ENCODE peak calls at places on chromosomes 3 and 15, in seven cellular contexts. O, I, W, G, E, N and A are unnamed samples. For H3K9me3, the result is how much of the 10 kb centered on the place peaks cover.

GRCh38 chr3:38314112-38314766 is 32.1 kb downstream of the SLC22A14 start:
- DNase-seq in O (no peak), I (no peak), W (no peak), G (no peak), E (no peak), N (no peak), A (no peak)

GRCh38 chr3:193980326-193980725 is 155.6 kb upstream of the HES1 start:
- DNase-seq in O (no peak), I (no peak), W (no peak), G (no peak), E (peak), N (no peak), A (no peak)

GRCh38 chr3:58824285-58824684 is 157.7 kb upstream of the FAM3D start:
- DNase-seq in O (peak), I (peak), W (peak), G (peak), E (peak), N (peak), A (no peak)

GRCh38 chr15:41620536-41621199 is 39.5 kb upstream of the MGA start:
- DNase-seq in O (no peak), I (no peak), W (no peak), G (no peak), E (no peak), N (no peak), A (no peak)

GRCh38 chr3:134407247-134407640 is 33.0 kb upstream of the AMOTL2 start:
- DNase-seq in O (no peak), I (no peak), W (no peak), G (no peak), E (peak), N (no peak), A (no peak)

GRCh38 chr3:68972358-68972979 is 40.1 kb upstream of the TAFA4 start:
- DNase-seq in O (peak), I (peak), W (peak), G (peak), E (peak), N (peak), A (no peak)

GRCh38 chr3:121883507-121883906 is 10.7 kb upstream of the SLC15A2 start:
- DNase-seq in O (no peak), I (no peak), W (no peak), G (no peak), E (peak), N (peak), A (no peak)

GRCh38 chr3:116037954-116038911 is 407.1 kb downstream of the LSAMP start:
- DNase-seq in O (no peak), I (no peak), W (no peak), G (no peak), E (peak), N (no peak), A (no peak)

GRCh38 chr15:64982472-64982871 is 7.2 kb downstream of the SPG21 start:
- DNase-seq in O (no peak), I (no peak), W (no peak), G (no peak), E (no peak), N (no peak), A (no peak)

GRCh38 chr3:71031151-71031550 is 552.4 kb downstream of the FOXP1 start:
- DNase-seq in O (no peak), I (no peak), W (no peak), G (no peak), E (no peak), N (no peak), A (no peak)

GRCh38 chr3:43155464-43156121 is 49.7 kb upstream of the POMGNT2 start:
- DNase-seq in O (peak), I (peak), W (peak), G (peak), E (peak), N (peak), A (peak)

GRCh38 chr15:69499521-69500201 is 47.0 kb downstream of the RPLP1 start:
- DNase-seq in O (no peak), I (peak), W (no peak), G (peak), E (no peak), N (no peak), A (no peak)

GRCh38 chr3:51559266-51559907 is 20.9 kb downstream of the RAD54L2 start:
- DNase-seq in O (no peak), I (no peak), W (no peak), G (no peak), E (peak), N (no peak), A (no peak)

GRCh38 chr3:71702131-71703024 is 22.8 kb downstream of the EIF4E3 start:
- DNase-seq in O (no peak), I (no peak), W (no peak), G (no peak), E (no peak), N (no peak), A (no peak)

GRCh38 chr15:59689626-59690236 is 611 bp upstream of the BNIP2 start:
- DNase-seq in O (peak), I (peak), W (peak), G (peak), E (peak), N (no peak), A (peak)

GRCh38 chr15:66095871-66096710 is 157.5 kb downstream of the MEGF11 start:
- DNase-seq in O (no peak), I (no peak), W (peak), G (no peak), E (no peak), N (no peak), A (no peak)

GRCh38 chr3:65557915-65558564 is 480.7 kb downstream of the MAGI1 start:
- DNase-seq in O (no peak), I (no peak), W (no peak), G (no peak), E (no peak), N (no peak), A (no peak)

GRCh38 chr3:72160351-72160750 is 375.4 kb upstream of the PROK2 start:
- DNase-seq in O (no peak), I (no peak), W (no peak), G (no peak), E (no peak), N (no peak), A (no peak)

GRCh38 chr15:67943961-67944674 is 104.3 kb upstream of the RNU6-1 start:
- DNase-seq in O (no peak), I (peak), W (no peak), G (peak), E (peak), N (no peak), A (peak)

GRCh38 chr3:132029182-132029902 is 5.5 kb downstream of the CPNE4 start:
- DNase-seq in O (peak), I (peak), W (peak), G (peak), E (peak), N (peak), A (peak)

GRCh38 chr3:126758019-126758418 is 54.0 kb downstream of the CHCHD6 start:
- DNase-seq in O (no peak), I (no peak), W (no peak), G (no peak), E (no peak), N (no peak), A (no peak)

GRCh38 chr3:148866261-148866660 is 1.2 kb downstream of the CPA3 start:
- DNase-seq in O (peak), I (no peak), W (no peak), G (no peak), E (peak), N (no peak), A (no peak)

GRCh38 chr3:72145506-72146380 is 360.8 kb upstream of the PROK2 start:
- DNase-seq in O (peak), I (no peak), W (no peak), G (no peak), E (peak), N (no peak), A (no peak)

GRCh38 chr3:184543848-184544512 is 17.6 kb upstream of the EPHB3 start:
- DNase-seq in O (peak), I (no peak), W (peak), G (peak), E (peak), N (peak), A (peak)

GRCh38 chr3:122055215-122055614 is at the start of gene CD86:
- DNase-seq in O (no peak), I (no peak), W (no peak), G (no peak), E (no peak), N (no peak), A (no peak)

GRCh38 chr3:4740397-4741105 is 238.7 kb upstream of the BHLHE40 start:
- DNase-seq in O (no peak), I (no peak), W (no peak), G (no peak), E (peak), N (no peak), A (no peak)

GRCh38 chr3:4743371-4743770 is 235.9 kb upstream of the BHLHE40 start:
- DNase-seq in O (no peak), I (no peak), W (no peak), G (no peak), E (no peak), N (no peak), A (no peak)

GRCh38 chr3:4742359-4742758 is 236.9 kb upstream of the BHLHE40 start:
- DNase-seq in O (no peak), I (no peak), W (no peak), G (no peak), E (no peak), N (no peak), A (no peak)

GRCh38 chr3:4741106-4741403 is 238.2 kb upstream of the BHLHE40 start:
- DNase-seq in O (no peak), I (no peak), W (no peak), G (no peak), E (no peak), N (no peak), A (no peak)

DNA sequence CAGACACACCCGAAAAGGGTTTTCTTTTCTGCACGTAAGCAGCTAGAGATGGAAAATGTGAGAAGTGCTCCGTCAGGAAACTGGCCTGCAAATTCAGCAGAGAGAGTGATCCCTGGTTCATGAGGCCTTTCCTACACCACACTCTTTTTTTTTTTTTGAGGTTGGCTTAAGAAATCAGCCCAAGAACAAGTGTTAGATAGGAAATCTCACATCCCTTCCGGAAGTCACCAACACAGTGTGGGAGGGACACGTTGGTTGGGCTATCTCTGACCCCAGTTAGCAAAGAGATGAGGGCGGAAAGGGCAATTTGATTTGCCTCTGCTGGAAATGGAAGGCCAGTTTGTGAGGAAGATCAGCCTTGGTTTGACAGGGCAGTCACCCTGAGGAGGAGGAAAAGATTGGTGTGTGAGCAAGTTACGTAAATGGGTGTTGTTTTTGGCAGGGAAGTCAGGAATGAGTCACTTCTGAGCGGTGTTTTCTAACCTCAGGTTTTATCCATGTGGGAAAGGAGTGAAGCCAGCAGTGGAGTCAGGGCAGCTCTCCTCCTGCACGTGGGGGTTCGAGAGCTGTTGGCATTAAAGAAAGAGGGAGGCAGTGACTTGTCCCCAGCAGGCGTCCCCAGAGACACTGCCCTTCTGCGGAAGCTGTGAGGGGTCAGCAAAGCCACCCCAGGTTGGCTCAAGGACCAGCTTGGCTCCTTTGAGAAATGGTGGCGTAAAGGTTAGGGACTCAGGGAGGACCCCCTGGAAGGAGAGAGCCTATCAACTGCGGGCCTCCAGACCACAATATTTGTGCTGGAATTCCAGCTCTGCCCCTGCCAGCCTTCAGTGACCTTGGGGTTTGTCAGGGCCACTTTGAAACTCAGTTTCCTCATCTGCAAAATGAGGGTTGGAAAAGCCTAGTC is 237.6 kb upstream of the BHLHE40 start:
- DNase-seq in O (peak), I (peak), W (peak), G (no peak), E (peak), N (peak), A (peak)
- H3K9me3 ChIP-seq in O (under half), I (under half), W (under half), G (under half), E (under half), N (under half), A (under half)

GRCh38 chr15:28868744-28869143 is 17.0 kb upstream of the APBA2 start:
- DNase-seq in O (no peak), I (no peak), W (no peak), G (no peak), E (no peak), N (no peak), A (no peak)

GRCh38 chr15:28875461-28875965 is 10.3 kb upstream of the APBA2 start:
- DNase-seq in O (no peak), I (no peak), W (no peak), G (no peak), E (no peak), N (no peak), A (no peak)

GRCh38 chr15:28873585-28874139 is 12.1 kb upstream of the APBA2 start:
- DNase-seq in O (no peak), I (no peak), W (no peak), G (no peak), E (no peak), N (no peak), A (no peak)

GRCh38 chr15:28873006-28873405 is 12.8 kb upstream of the APBA2 start:
- DNase-seq in O (no peak), I (no peak), W (no peak), G (no peak), E (no peak), N (no peak), A (no peak)

GRCh38 chr15:28871168-28871567 is 14.6 kb upstream of the APBA2 start:
- DNase-seq in O (no peak), I (no peak), W (no peak), G (no peak), E (no peak), N (no peak), A (no peak)
- H3K9me3 ChIP-seq in O (under half), I (under half), W (under half), G (under half), E (under half), N (under half), A (under half)

GRCh38 chr3:171854649-171855305 is 11.6 kb downstream of the TMEM212 start:
- DNase-seq in O (no peak), I (no peak), W (no peak), G (no peak), E (no peak), N (no peak), A (no peak)
- H3K9me3 ChIP-seq in O (under half), I (under half), W (under half), G (under half), E (under half), N (under half), A (under half)

GRCh38 chr15:50893976-50894375 is 14.5 kb upstream of the AP4E1 start:
- DNase-seq in O (no peak), I (no peak), W (no peak), G (no peak), E (no peak), N (no peak), A (no peak)
- H3K9me3 ChIP-seq in O (under half), I (under half), W (under half), G (under half), E (under half), N (under half), A (under half)

GRCh38 chr15:100454148-100454547 is 74.6 kb downstream of the CERS3 start:
- DNase-seq in O (no peak), I (no peak), W (no peak), G (no peak), E (no peak), N (no peak), A (no peak)
- H3K9me3 ChIP-seq in O (under half), I (under half), W (under half), G (half or more), E (under half), N (under half), A (under half)

GRCh38 chr3:137714551-137714950 is 49.6 kb upstream of the SOX14 start:
- DNase-seq in O (no peak), I (no peak), W (no peak), G (no peak), E (no peak), N (no peak), A (no peak)

DNA sequence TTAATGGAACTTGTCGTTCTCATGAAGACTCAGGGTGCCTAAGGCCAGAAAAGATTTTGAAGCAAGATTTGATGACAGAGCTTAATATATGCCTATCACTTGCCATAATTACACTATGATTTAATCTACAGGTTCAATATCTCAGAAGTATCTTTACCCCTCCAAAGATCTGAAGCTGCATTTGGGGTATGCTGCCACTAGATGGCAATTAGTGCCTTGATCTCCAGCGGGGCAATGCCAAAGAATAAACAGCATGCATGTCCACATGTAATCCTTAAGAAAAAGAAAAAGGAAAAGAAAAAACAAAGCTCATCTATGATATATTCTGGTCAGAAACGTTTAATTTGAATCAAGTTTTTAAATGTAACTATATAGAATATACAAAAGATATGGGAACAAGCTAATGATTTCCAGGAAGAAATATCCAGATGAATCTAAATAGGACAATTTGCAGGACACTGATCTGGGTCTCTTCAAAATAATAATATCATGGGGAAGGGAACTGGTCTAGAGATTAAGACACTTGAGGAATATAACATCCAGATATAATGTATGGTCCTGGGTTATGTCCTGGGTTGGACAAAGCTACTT is 55.0 kb upstream of the SOX14 start:
- DNase-seq in O (no peak), I (no peak), W (no peak), G (no peak), E (no peak), N (peak), A (no peak)
- H3K9me3 ChIP-seq in O (under half), I (under half), W (under half), G (under half), E (under half), N (under half), A (under half)

GRCh38 chr15:24621630-24622215 is 53.9 kb upstream of the NPAP1 start:
- DNase-seq in O (no peak), I (no peak), W (no peak), G (no peak), E (no peak), N (no peak), A (no peak)
- H3K9me3 ChIP-seq in O (under half), I (under half), W (under half), G (under half), E (under half), N (under half), A (under half)

GRCh38 chr15:27564656-27565055 is 534.5 kb downstream of the OCA2 start:
- DNase-seq in O (no peak), I (no peak), W (no peak), G (no peak), E (no peak), N (no peak), A (no peak)
- H3K9me3 ChIP-seq in O (under half), I (under half), W (under half), G (under half), E (under half), N (under half), A (under half)

DNA sequence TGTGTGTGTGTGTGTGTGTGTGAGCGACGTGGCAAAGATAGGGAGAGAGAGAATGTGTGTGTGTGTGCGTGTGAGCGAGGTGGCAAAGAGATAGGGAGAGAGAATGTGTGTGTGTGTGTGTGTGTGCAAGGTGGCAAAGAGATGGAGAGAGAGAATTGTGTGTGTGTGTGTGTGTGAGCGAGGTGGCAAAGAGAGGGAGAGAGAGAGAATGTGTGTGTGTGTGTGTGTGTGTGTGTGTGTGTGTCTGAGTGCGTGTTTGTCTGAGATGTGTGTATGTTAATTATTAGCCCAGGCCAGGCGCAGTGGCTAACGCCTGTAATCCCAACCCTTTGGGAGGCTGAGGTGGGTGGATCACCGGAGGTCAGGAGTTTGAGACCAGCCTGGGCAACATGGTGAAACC is 154.6 kb upstream of the RGMA start:
- DNase-seq in O (no peak), I (no peak), W (no peak), G (no peak), E (no peak), N (no peak), A (no peak)
- H3K9me3 ChIP-seq in O (under half), I (under half), W (under half), G (under half), E (under half), N (under half), A (under half)